ENCODE peak calls at places on chromosome 21, in six cellular contexts. M is kidney, L is hepatocyte, B is lower lobe of right lung, D is tibial nerve, T is pancreas. S is an unnamed sample.

GRCh38 chr21:43864806-43865470 is at the start of gene AGPAT3:
- DNase-seq in M (no peak), L (peak), B (no peak), D (no peak), T (no peak), S (no peak)

GRCh38 chr21:42534361-42534900 is 20.8 kb downstream of the SLC37A1 start:
- DNase-seq in M (peak), L (no peak), B (peak), D (no peak), T (no peak), S (no peak)

GRCh38 chr21:43728467-43729390 is 9.8 kb downstream of the PDXK start:
- DNase-seq in M (peak), L (peak), B (peak), D (peak), T (peak), S (peak)

GRCh38 chr21:42674351-42674940 is 21.0 kb downstream of the PDE9A start:
- DNase-seq in M (peak), L (peak), B (no peak), D (no peak), T (no peak), S (no peak)

GRCh38 chr21:26096972-26097371 is 73.6 kb downstream of the APP start:
- DNase-seq in M (no peak), L (peak), B (no peak), D (no peak), T (no peak), S (no peak)

GRCh38 chr21:29302340-29302991 is 3.7 kb downstream of the BACH1 start:
- DNase-seq in M (no peak), L (peak), B (no peak), D (no peak), T (no peak), S (peak)

GRCh38 chr21:10272216-10272615 is 249.2 kb upstream of the TPTE start:
- DNase-seq in M (peak), L (no peak), B (peak), D (no peak), T (no peak), S (no peak)

GRCh38 chr21:35933466-35933865 is 126.9 kb downstream of the SETD4 start:
- DNase-seq in M (peak), L (peak), B (no peak), D (peak), T (peak), S (peak)

GRCh38 chr21:42400525-42400924 is 3.2 kb upstream of the UBASH3A start:
- DNase-seq in M (no peak), L (no peak), B (no peak), D (no peak), T (no peak), S (no peak)

GRCh38 chr21:25929859-25930520 is 195.2 kb downstream of the GABPA start:
- DNase-seq in M (no peak), L (peak), B (no peak), D (no peak), T (no peak), S (peak)

GRCh38 chr21:29228306-29228705 is 70.4 kb upstream of the BACH1 start:
- DNase-seq in M (no peak), L (no peak), B (no peak), D (no peak), T (no peak), S (no peak)

GRCh38 chr21:34795152-34796141 is 126.7 kb downstream of the CLIC6 start:
- DNase-seq in M (no peak), L (peak), B (no peak), D (no peak), T (peak), S (peak)

GRCh38 chr21:25573409-25574206 is 33.7 kb downstream of the MRPL39 start:
- DNase-seq in M (no peak), L (peak), B (no peak), D (no peak), T (no peak), S (peak)

GRCh38 chr21:42845296-42845965 is 33.9 kb downstream of the WDR4 start:
- DNase-seq in M (peak), L (no peak), B (peak), D (no peak), T (peak), S (peak)

GRCh38 chr21:46628868-46629267 is 6.6 kb upstream of the PRMT2 start:
- DNase-seq in M (no peak), L (no peak), B (no peak), D (no peak), T (no peak), S (no peak)

GRCh38 chr21:30251781-30252180 is 31.0 kb downstream of the KRTAP24-1 start:
- DNase-seq in M (no peak), L (no peak), B (no peak), D (no peak), T (no peak), S (no peak)

GRCh38 chr21:37503848-37504467 is 137.4 kb downstream of the DYRK1A start:
- DNase-seq in M (no peak), L (peak), B (no peak), D (no peak), T (no peak), S (peak)

GRCh38 chr21:17050646-17051045 is 462.2 kb upstream of the CXADR start:
- DNase-seq in M (no peak), L (no peak), B (no peak), D (no peak), T (no peak), S (no peak)

GRCh38 chr21:21268885-21269284 is 270.7 kb downstream of the NCAM2 start:
- DNase-seq in M (no peak), L (no peak), B (no peak), D (no peak), T (no peak), S (no peak)

GRCh38 chr21:25809013-25809412 is 74.2 kb downstream of the GABPA start:
- DNase-seq in M (no peak), L (no peak), B (no peak), D (no peak), T (no peak), S (peak)

GRCh38 chr21:42466700-42467612 is 29.1 kb downstream of the RSPH1 start:
- DNase-seq in M (peak), L (peak), B (no peak), D (no peak), T (no peak), S (peak)

GRCh38 chr21:37886726-37887309 is 29.4 kb downstream of the KCNJ6 start:
- DNase-seq in M (no peak), L (no peak), B (no peak), D (no peak), T (no peak), S (no peak)

GRCh38 chr21:42332557-42332956 is 17.3 kb upstream of the TFF3 start:
- DNase-seq in M (no peak), L (no peak), B (no peak), D (no peak), T (no peak), S (no peak)

GRCh38 chr21:25324666-25325065 is 282.6 kb downstream of the MRPL39 start:
- DNase-seq in M (no peak), L (no peak), B (no peak), D (no peak), T (no peak), S (peak)

GRCh38 chr21:41171210-41171609 is 3.2 kb downstream of the BACE2 start:
- DNase-seq in M (peak), L (no peak), B (peak), D (no peak), T (peak), S (peak)
- H3K4me3 ChIP-seq in M (no peak), L (no peak), B (no peak), D (no peak), T (no peak), S (no peak)

DNA sequence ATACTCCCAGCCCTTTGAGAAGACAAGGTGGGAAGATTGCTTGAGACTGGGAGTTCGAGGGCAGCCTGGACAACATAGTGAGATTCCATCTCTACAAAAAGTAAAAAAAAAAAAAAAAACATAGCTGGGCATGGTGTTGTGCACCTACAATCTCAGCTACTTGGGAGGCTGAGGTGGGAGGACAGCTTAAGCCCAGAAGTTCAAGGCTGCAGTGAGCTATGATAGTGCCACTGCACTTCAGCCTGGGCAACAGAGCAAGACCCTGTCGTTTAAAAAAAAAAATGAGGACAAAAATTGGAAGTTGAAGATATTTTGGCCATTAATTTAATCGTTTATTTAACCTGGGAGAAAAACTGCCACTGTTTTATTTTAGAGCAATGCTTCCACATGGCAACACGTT is 1.1 kb downstream of the URB1 start:
- DNase-seq in M (no peak), L (no peak), B (no peak), D (no peak), T (no peak), S (no peak)
- H3K4me3 ChIP-seq in M (peak), L (peak), B (peak), D (peak), T (peak), S (peak)

DNA sequence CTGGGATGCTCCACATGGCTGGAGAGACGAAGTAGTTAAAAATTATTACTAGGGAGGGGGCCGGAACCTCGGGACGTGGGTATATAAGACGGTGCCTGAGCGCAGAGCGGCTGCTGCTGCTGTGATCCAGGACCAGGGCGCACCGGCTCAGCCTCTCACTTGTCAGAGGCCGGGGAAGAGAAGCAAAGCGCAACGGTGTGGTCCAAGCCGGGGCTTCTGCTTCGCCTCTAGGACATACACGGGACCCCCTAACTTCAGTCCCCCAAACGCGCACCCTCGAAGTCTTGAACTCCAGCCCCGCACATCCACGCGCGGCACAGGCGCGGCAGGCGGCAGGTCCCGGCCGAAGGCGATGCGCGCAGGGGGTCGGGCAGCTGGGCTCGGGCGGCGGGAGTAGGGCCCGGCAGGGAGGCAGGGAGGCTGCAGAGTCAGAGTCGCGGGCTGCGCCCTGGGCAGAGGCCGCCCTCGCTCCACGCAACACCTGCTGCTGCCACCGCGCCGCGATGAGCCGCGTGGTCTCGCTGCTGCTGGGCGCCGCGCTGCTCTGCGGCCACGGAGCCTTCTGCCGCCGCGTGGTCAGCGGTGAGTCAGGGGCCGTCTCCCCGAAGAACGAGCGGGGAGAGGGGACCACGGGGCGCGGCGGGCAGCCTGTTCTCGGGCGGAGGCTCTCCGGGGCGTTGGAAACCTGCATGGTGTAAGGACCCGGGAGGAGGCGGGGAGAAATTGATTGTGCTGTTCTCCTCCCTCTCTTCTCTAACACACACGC is at the start of gene CHODL:
- DNase-seq in M (peak), L (peak), B (no peak), D (no peak), T (no peak), S (no peak)
- H3K4me3 ChIP-seq in M (peak), L (peak), B (peak), D (peak), T (no peak), S (no peak)

GRCh38 chr21:15441999-15442398 is 287.8 kb upstream of the USP25 start:
- DNase-seq in M (no peak), L (no peak), B (no peak), D (no peak), T (no peak), S (peak)
- H3K4me3 ChIP-seq in M (no peak), L (no peak), B (no peak), D (no peak), T (no peak), S (no peak)

DNA sequence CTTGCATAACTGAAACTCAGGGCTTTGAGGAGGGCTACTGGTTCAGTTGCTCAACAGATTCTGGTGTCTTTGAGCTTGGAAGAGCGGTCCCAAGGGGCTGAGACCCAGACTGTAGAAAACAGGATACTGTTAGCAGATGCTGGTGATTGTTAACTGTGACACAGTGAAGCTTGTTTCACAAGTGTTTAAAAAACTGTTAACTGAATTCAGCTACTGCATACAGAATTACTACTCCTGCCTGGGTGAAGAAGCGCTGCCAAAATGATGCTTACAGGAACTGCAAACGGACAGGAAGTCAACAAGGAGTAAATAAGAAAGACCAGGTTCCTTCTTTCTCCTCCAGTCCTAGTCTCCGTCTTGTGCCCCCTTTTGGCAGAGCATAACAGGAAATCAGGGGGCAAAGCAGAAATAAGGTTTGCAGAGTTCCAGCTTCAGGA is 195.3 kb upstream of the USP25 start:
- DNase-seq in M (no peak), L (no peak), B (no peak), D (no peak), T (no peak), S (no peak)
- H3K4me3 ChIP-seq in M (no peak), L (no peak), B (no peak), D (no peak), T (no peak), S (no peak)

GRCh38 chr21:44919111-44919912 is 1.4 kb downstream of the ITGB2 start:
- DNase-seq in M (peak), L (no peak), B (peak), D (no peak), T (no peak), S (no peak)

GRCh38 chr21:44918581-44919033 is 2.1 kb downstream of the ITGB2 start:
- DNase-seq in M (peak), L (no peak), B (peak), D (no peak), T (no peak), S (no peak)

GRCh38 chr21:44919913-44920693 is 596 bp downstream of the ITGB2 start:
- DNase-seq in M (peak), L (no peak), B (peak), D (no peak), T (no peak), S (no peak)

GRCh38 chr21:44921928-44922327 is 1.2 kb upstream of the ITGB2 start:
- DNase-seq in M (no peak), L (no peak), B (no peak), D (no peak), T (no peak), S (no peak)

DNA sequence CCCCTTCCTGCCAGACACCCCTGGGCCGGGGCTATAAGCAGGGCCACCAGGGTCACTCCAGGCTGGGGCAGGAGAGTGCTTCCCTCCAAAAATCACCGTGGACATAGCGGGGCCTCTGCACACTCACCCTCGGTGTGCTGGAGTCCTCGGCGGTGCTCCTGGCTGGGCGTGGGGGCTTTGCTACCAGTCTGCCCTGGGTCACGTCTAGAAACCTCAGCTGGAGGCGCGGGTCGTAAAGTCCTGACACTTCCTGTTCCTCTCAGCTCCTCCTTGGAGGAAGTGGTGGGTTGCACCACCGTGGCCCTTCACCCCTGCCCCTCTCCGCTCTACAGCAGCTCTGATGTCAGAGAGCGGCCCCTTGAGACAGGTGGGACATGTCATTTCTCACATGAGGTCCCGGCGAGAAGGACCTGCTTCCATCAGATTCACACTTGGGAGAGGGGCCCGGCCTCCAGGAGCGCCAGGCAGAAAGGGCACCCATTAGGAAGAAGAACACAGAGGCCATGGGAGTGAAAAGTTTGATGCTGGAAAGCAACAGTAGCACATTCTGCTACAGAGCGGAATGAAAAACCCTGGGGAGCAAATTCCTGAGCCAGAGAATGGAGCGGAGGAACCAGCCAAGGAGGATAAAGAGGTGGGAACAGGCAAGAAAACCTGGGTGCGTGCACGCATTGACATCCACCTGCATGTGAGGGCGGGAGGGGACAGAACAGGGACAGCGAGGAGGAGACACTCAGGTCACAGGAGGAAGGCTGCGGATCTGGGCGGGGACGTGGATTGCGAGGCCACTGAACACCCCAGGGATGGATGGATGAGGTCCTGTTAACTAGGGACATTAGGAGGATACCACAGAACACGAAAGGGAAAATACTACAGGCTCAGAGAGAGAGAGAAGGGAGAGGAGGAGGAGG is at the start of gene ITGB2:
- DNase-seq in M (peak), L (no peak), B (peak), D (no peak), T (no peak), S (no peak)
- H3K4me3 ChIP-seq in M (no peak), L (no peak), B (peak), D (peak), T (no peak), S (no peak)

DNA sequence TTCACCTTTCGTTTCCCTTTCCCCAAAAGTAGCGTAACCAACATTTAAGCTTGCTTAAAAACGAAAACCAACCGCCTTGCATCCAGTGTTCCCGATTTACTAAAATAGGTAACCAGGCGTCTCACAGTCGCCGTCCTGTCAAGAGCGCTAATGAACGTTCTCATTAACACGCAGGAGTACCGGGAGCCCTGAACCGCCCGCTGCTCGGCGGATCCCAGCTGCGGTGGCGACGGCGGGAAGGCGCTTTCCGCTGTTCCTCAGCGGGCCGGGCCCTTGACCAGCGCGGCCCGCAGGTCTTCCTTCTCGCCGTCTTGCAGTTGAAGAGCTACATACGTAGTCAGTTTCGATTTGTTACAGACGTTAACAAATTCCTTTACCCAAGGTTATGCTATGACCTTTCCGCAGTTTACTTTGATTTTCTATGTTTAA is 2.0 kb downstream of the OLIG1 start:
- DNase-seq in M (no peak), L (no peak), B (no peak), D (no peak), T (no peak), S (peak)
- H3K4me3 ChIP-seq in M (peak), L (no peak), B (peak), D (peak), T (no peak), S (peak)

GRCh38 chr21:38912355-38912619 is 106.6 kb downstream of the ETS2 start:
- DNase-seq in M (no peak), L (no peak), B (no peak), D (no peak), T (no peak), S (peak)

GRCh38 chr21:38911523-38912354 is 106.0 kb downstream of the ETS2 start:
- DNase-seq in M (no peak), L (no peak), B (no peak), D (no peak), T (no peak), S (no peak)

GRCh38 chr21:38913120-38913975 is 107.6 kb downstream of the ETS2 start:
- DNase-seq in M (peak), L (peak), B (peak), D (peak), T (peak), S (peak)

GRCh38 chr21:38914071-38914491 is 108.4 kb downstream of the ETS2 start:
- DNase-seq in M (no peak), L (no peak), B (no peak), D (no peak), T (no peak), S (peak)

DNA sequence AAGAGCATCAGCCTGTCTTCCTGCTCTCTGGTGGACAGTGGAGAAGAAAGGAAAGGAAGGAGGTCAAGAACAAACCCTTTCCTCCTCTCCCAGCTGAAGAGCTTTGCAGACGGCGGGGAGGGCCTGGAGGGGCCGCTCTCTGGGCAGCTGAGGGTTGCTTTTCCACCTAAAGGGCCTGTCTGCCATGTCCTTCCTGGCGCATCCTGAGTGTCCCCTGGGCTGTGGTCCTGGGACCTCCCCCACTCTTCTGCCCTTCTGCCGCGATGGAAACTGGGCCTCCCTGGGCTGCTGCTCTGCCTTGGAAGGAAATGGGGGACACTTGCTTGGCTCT is 107.0 kb downstream of the ETS2 start:
- DNase-seq in M (no peak), L (no peak), B (no peak), D (no peak), T (no peak), S (no peak)
- H3K4me3 ChIP-seq in M (peak), L (no peak), B (peak), D (peak), T (no peak), S (no peak)